ENCODE peak calls at places on chromosomes 5 and 9, in seven cellular contexts. W is esophagus muscularis mucosa, J is GM12878, P is SK-N-SH, U is K562, X is ovary, S is transverse colon. F is an unnamed sample.

GRCh38 chr5:142222235-142222880 is 102.5 kb downstream of the SPRY4 start:
- DNase-seq in W (no peak), J (no peak), P (no peak), U (no peak), X (no peak), S (no peak), F (no peak)

GRCh38 chr5:1772634-1773033 is 27.0 kb downstream of the MRPL36 start:
- DNase-seq in W (no peak), J (no peak), P (peak; percentile 60), U (peak; percentile 37), X (no peak), S (no peak), F (no peak)

GRCh38 chr5:116486588-116486987 is 88.0 kb downstream of the SEMA6A start:
- DNase-seq in W (peak; percentile 29), J (no peak), P (no peak), U (no peak), X (no peak), S (no peak), F (no peak)

GRCh38 chr9:13128266-13128825 is 151.1 kb downstream of the MPDZ start:
- DNase-seq in W (no peak), J (no peak), P (no peak), U (no peak), X (no peak), S (no peak), F (no peak)

GRCh38 chr9:100473271-100474081 is 527 bp downstream of the TMEFF1 start:
- DNase-seq in W (no peak), J (no peak), P (peak; percentile 81), U (peak; percentile 46), X (peak; percentile 12), S (peak; percentile 11), F (no peak)

GRCh38 chr5:157778121-157778805 is 34.8 kb downstream of the LSM11 start:
- DNase-seq in W (no peak), J (no peak), P (peak; percentile 43), U (peak; percentile 17), X (no peak), S (peak; percentile 71), F (no peak)

GRCh38 chr5:180126716-180127681 is 55.4 kb upstream of the RNF130 start:
- DNase-seq in W (peak; percentile 66), J (no peak), P (peak; percentile 92), U (peak; percentile 45), X (no peak), S (no peak), F (no peak)

GRCh38 chr5:172110921-172111873 is 76.8 kb downstream of the STK10 start:
- DNase-seq in W (no peak), J (peak; percentile 93), P (peak; percentile 59), U (peak; percentile 50), X (no peak), S (peak; percentile 68), F (no peak)

GRCh38 chr5:157215143-157215825 is 34.6 kb downstream of the ITK start:
- DNase-seq in W (no peak), J (peak; percentile 61), P (no peak), U (no peak), X (no peak), S (no peak), F (no peak)

GRCh38 chr5:144567416-144567770 is 396.7 kb downstream of the KCTD16 start:
- DNase-seq in W (no peak), J (no peak), P (no peak), U (no peak), X (no peak), S (no peak), F (no peak)

GRCh38 chr9:101601904-101602765 is 7.4 kb upstream of the PPP3R2 start:
- DNase-seq in W (peak; percentile 42), J (no peak), P (peak; percentile 61), U (peak; percentile 60), X (no peak), S (no peak), F (no peak)

GRCh38 chr9:71383308-71383707 is 261.9 kb upstream of the TRPM3 start:
- DNase-seq in W (no peak), J (no peak), P (no peak), U (no peak), X (no peak), S (no peak), F (no peak)

GRCh38 chr5:54643679-54644078 is 126.1 kb downstream of the SNX18 start:
- DNase-seq in W (no peak), J (no peak), P (no peak), U (no peak), X (no peak), S (no peak), F (no peak)

GRCh38 chr5:135596788-135597187 is 18.0 kb upstream of the CXCL14 start:
- DNase-seq in W (peak; percentile 53), J (no peak), P (no peak), U (no peak), X (no peak), S (no peak), F (no peak)

GRCh38 chr5:135600141-135600570 is 21.4 kb upstream of the CXCL14 start:
- DNase-seq in W (peak; percentile 47), J (no peak), P (no peak), U (no peak), X (no peak), S (no peak), F (no peak)

GRCh38 chr5:135600971-135601381 is 22.2 kb upstream of the CXCL14 start:
- DNase-seq in W (peak; percentile 70), J (no peak), P (no peak), U (peak; percentile 44), X (no peak), S (no peak), F (no peak)

GRCh38 chr5:135599421-135600140 is 20.8 kb upstream of the CXCL14 start:
- DNase-seq in W (peak; percentile 66), J (no peak), P (no peak), U (no peak), X (no peak), S (no peak), F (no peak)

DNA sequence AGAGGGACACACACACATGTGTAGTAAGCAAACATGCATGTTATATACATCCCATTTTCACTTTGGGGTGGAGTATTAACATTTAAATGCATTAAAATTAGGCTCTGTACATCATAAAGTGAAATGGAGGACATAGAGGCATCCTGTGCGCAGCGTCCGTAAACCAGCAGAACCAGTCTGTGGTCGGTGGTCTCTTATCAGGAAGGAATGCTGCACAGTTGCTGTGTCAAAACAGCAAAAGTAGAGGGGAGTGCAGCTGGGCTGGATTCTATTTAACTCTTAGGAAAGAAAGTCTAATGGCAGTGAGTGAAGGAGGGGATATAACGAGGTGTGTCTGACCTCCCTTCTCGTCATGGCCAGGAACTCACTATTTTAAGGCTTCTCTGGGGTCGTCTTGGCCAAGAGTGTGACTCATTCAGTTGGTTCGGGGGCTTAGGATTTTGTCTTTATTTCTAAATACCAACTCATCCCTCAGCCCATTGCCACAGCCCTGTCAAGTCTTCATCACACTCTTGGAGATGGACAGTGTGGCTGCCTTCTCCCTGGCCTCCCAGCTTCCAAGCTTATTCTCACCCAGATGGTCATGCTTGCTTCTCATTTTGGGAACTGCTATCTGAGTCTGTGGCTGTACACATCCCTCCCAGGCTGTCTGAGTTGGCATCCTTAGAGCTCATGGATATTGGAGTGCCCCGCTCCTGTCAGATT is 20.1 kb upstream of the CXCL14 start:
- DNase-seq in W (peak; percentile 89), J (no peak), P (no peak), U (no peak), X (no peak), S (no peak), F (no peak)
- TF ChIP-seq EP300 in W (no peak), J (no peak), P (no peak), U (no peak), X (no peak), S (no peak), F (no peak)

GRCh38 chr5:83540105-83540504 is 68.6 kb downstream of the VCAN start:
- DNase-seq in W (no peak), J (no peak), P (no peak), U (no peak), X (no peak), S (no peak), F (no peak)
- H3K36me3 ChIP-seq in W (no peaks in the 10 kb centered on the region), J (no peaks in the 10 kb centered on the region), P (peaks cover 81% of the 10 kb centered on the region), U (no peaks in the 10 kb centered on the region), X (no peaks in the 10 kb centered on the region), S (no peaks in the 10 kb centered on the region), F (no peaks in the 10 kb centered on the region)

GRCh38 chr5:126511961-126512360 is 83.1 kb downstream of the ALDH7A1 start:
- DNase-seq in W (peak; percentile 17), J (no peak), P (no peak), U (no peak), X (no peak), S (no peak), F (no peak)

GRCh38 chr5:126508251-126508961 is 85.2 kb downstream of the GRAMD2B start:
- DNase-seq in W (no peak), J (no peak), P (no peak), U (no peak), X (no peak), S (no peak), F (no peak)

GRCh38 chr5:126506079-126506478 is 82.9 kb downstream of the GRAMD2B start:
- DNase-seq in W (no peak), J (no peak), P (no peak), U (no peak), X (no peak), S (no peak), F (no peak)

GRCh38 chr5:126509339-126509738 is 85.7 kb downstream of the ALDH7A1 start:
- DNase-seq in W (no peak), J (no peak), P (no peak), U (no peak), X (no peak), S (no peak), F (no peak)

GRCh38 chr5:126508962-126509279 is 85.7 kb downstream of the GRAMD2B start:
- DNase-seq in W (no peak), J (no peak), P (no peak), U (no peak), X (no peak), S (peak; percentile 29), F (no peak)
- TF ChIP-seq EP300 in W (peak; percentile 78), J (no peak), P (no peak), U (no peak), X (peak; percentile 97), S (peak; percentile 93), F (peak; percentile 88)

DNA sequence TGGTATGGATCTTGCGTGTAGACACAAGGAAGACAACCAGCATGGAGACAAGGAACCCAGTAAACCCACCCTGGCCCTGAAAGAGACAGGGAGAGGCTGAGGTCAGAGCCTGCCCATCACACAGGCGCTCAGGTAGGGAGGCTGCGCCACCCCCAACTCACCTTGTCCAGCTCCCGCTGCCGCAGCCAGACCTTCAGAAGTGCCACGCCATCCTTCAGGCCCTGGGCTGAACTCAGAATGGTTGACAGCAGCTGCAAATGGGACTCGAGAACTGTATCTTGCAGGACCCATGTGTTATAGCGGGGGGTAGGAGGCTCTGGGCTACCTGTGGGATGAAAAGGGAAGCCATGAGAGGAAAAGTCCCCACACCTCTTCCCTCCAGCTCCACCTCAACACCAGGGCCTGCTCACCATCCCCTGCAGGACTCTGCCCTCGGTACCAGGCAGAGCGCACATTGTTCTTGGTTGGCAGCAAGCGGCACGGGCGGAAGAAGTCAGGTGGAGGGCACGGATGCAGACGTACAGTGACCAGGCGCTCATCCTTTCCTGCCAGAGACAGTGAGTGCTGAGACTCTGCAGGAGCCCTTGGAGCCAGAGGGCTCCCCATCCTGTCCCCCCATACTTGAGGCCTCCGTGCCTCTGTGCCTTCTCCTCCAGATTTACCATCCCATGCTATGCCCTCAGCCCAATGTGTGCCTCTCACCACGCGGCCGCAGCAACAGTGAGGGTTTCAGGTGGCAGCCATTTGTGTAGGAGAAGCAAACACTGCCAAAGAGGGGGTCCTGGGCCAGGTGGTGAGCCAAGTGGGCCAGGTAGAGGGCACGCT is 4.7 kb downstream of the NOL6 start:
- DNase-seq in W (no peak), J (no peak), P (no peak), U (no peak), X (no peak), S (no peak), F (no peak)
- H3K36me3 ChIP-seq in W (peaks cover 85% of the 10 kb centered on the region), J (peaks cover 33% of the 10 kb centered on the region), P (peaks cover 62% of the 10 kb centered on the region), U (peaks cover 85% of the 10 kb centered on the region), X (no peaks in the 10 kb centered on the region), S (peaks cover 48% of the 10 kb centered on the region), F (no peaks in the 10 kb centered on the region)

F was measured in tibial nerve.